ENCODE peak calls at places on chromosomes 7 and 10, in five cellular contexts. I, Q, E, S and D are unnamed samples. For H3K4me1 and H3K36me3, the result is how much of the 10 kb centered on the place peaks cover.

GRCh38 chr10:124152139-124152780 is 58.9 kb upstream of the CHST15 start:
- DNase-seq in I (peak), Q (no peak), E (peak), S (peak), D (no peak)

GRCh38 chr10:127399635-127400034 is 149.5 kb upstream of the NPS start:
- DNase-seq in I (no peak), Q (no peak), E (no peak), S (no peak), D (no peak)

GRCh38 chr7:44883961-44884360 is 1.4 kb downstream of the PURB start:
- DNase-seq in I (no peak), Q (no peak), E (no peak), S (no peak), D (no peak)

GRCh38 chr10:132210766-132211165 is 24.0 kb downstream of the DPYSL4 start:
- DNase-seq in I (no peak), Q (no peak), E (no peak), S (no peak), D (no peak)

GRCh38 chr7:133081119-133081604 is 728 bp downstream of the CHCHD3 start:
- DNase-seq in I (no peak), Q (peak), E (no peak), S (no peak), D (no peak)

GRCh38 chr10:114337510-114338462 is 66.5 kb downstream of the AFAP1L2 start:
- DNase-seq in I (peak), Q (no peak), E (no peak), S (no peak), D (no peak)

GRCh38 chr7:151228024-151228866 is 1.2 kb upstream of the ABCF2 start:
- DNase-seq in I (no peak), Q (no peak), E (no peak), S (no peak), D (no peak)

GRCh38 chr7:117132385-117133120 is 179.3 kb downstream of the ST7 start:
- DNase-seq in I (no peak), Q (no peak), E (no peak), S (no peak), D (no peak)

GRCh38 chr10:31650010-31650409 is 278.6 kb downstream of the ARHGAP12 start:
- DNase-seq in I (peak), Q (no peak), E (peak), S (no peak), D (no peak)

GRCh38 chr7:82562716-82563404 is 119.3 kb upstream of the CACNA2D1 start:
- DNase-seq in I (no peak), Q (no peak), E (no peak), S (no peak), D (no peak)

GRCh38 chr7:100881136-100881535 is 6.2 kb downstream of the SRRT start:
- DNase-seq in I (no peak), Q (no peak), E (no peak), S (no peak), D (no peak)

GRCh38 chr7:140570120-140570519 is 70.5 kb downstream of the DENND2A start:
- DNase-seq in I (no peak), Q (no peak), E (no peak), S (no peak), D (no peak)

GRCh38 chr7:22433710-22434460 is 66.1 kb downstream of the STEAP1B start:
- DNase-seq in I (no peak), Q (peak), E (no peak), S (no peak), D (no peak)

GRCh38 chr7:121303422-121304171 is 25.2 kb upstream of the WNT16 start:
- DNase-seq in I (no peak), Q (no peak), E (no peak), S (no peak), D (no peak)

GRCh38 chr10:1297566-1298301 is 241.5 kb downstream of the WDR37 start:
- DNase-seq in I (no peak), Q (peak), E (no peak), S (no peak), D (no peak)

GRCh38 chr7:130270947-130271790 is 4.5 kb downstream of the CPA2 start:
- DNase-seq in I (no peak), Q (no peak), E (no peak), S (no peak), D (no peak)

GRCh38 chr7:75928600-75928939 is 13.6 kb downstream of the POR start:
- DNase-seq in I (no peak), Q (no peak), E (no peak), S (no peak), D (peak)

GRCh38 chr10:95295031-95295755 is 4.4 kb upstream of the PDLIM1 start:
- DNase-seq in I (peak), Q (no peak), E (no peak), S (peak), D (peak)

GRCh38 chr10:86755454-86755739 is 1.0 kb upstream of the BMPR1A start:
- DNase-seq in I (no peak), Q (no peak), E (no peak), S (no peak), D (no peak)

GRCh38 chr7:124752310-124752709 is 13.3 kb downstream of the GPR37 start:
- DNase-seq in I (no peak), Q (no peak), E (no peak), S (no peak), D (no peak)
- H3K4me1 ChIP-seq in I (under half), Q (under half), E (under half), S (under half), D (under half)

DNA sequence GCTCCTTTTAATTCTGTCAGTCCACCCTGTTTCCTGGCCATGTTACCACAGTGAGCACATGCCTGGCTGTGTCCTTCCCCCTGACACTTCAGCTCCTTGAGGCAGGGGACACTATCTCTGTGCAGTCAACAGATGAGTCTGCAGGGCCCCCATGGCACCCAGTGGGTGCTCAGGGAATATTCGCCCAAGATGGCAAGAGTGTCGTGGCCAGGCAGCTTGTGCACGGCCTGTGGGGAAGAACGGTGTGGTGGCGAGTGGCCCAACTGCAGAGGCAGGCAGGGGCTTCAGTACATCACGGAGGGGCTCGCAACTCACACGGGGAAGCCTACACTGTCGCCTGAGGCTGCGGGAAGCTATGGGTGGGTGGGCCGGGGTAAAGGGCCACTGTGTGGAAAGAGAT is 91.1 kb downstream of the TRRAP start:
- DNase-seq in I (no peak), Q (no peak), E (no peak), S (no peak), D (no peak)
- H3K36me3 ChIP-seq in I (half or more), Q (under half), E (half or more), S (half or more), D (under half)

DNA sequence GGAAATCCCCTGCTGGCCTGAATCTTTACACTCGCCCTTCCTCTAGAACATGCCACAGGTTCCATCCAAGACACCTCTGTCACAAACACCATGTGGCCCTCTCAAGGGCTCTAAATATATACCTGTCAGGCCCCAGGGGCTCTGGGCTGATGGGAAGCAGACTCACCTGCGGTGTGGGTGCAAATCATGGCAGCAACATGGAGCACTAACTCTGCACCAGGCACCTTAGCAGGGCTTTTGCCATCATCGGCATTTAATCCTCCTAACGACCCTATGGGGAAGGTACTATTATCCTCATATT is 17.3 kb downstream of the SH3PXD2A start:
- DNase-seq in I (peak), Q (no peak), E (no peak), S (no peak), D (no peak)
- H3K4me3 ChIP-seq in I (no peak), Q (no peak), E (no peak), S (no peak), D (no peak)

DNA sequence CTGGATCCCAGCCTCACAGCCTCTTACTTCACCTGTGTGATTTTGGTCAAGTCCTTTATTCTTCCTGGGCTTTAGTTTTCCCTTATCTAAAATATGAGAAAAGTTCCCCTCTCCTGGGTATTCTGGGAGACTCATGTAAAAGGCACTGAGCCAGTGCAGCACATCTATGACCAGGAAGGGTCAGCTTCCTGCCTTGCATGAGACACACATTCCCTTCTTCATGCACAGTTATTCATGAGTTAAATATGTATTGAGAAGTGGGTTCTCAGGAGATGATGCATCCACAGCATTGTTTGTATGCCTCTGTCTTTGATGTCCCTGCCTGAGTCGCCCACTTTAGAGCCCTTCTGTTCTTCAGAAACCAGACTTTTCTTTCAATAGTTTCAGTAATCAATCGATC is 33.3 kb downstream of the EGFR start:
- DNase-seq in I (no peak), Q (no peak), E (no peak), S (no peak), D (no peak)
- H3K4me1 ChIP-seq in I (under half), Q (under half), E (under half), S (under half), D (under half)